ENCODE peak calls at places on chromosomes 3 and 15, in seven cellular contexts. S is adrenal gland, O is ovary, W is GM12891, R is A549, V is heart left ventricle, B is transverse colon. D is an unnamed sample.

GRCh38 chr3:15804553-15805095 is 6.8 kb upstream of the ANKRD28 start:
- DNase-seq in S (no peak), O (no peak), W (no peak), R (no peak), V (no peak), B (no peak), D (no peak)

GRCh38 chr3:128011140-128011539 is 41.1 kb upstream of the SEC61A1 start:
- DNase-seq in S (peak; percentile 30), O (no peak), W (no peak), R (peak; percentile 33), V (no peak), B (peak; percentile 58), D (peak; percentile 42)

GRCh38 chr3:128482175-128482856 is 10.7 kb downstream of the GATA2 start:
- DNase-seq in S (no peak), O (no peak), W (no peak), R (no peak), V (no peak), B (no peak), D (no peak)

GRCh38 chr3:175163686-175164085 is 304.6 kb downstream of the NAALADL2 start:
- DNase-seq in S (no peak), O (no peak), W (no peak), R (no peak), V (no peak), B (no peak), D (no peak)

GRCh38 chr3:169509780-169510179 is 153.7 kb downstream of the MECOM start:
- DNase-seq in S (no peak), O (no peak), W (no peak), R (no peak), V (no peak), B (no peak), D (no peak)

GRCh38 chr15:72323752-72324151 is 3.8 kb upstream of the CELF6 start:
- DNase-seq in S (no peak), O (no peak), W (no peak), R (no peak), V (no peak), B (no peak), D (no peak)

GRCh38 chr3:105274958-105275357 is 91.8 kb upstream of the ALCAM start:
- DNase-seq in S (no peak), O (no peak), W (no peak), R (no peak), V (no peak), B (no peak), D (no peak)

GRCh38 chr3:162810776-162811175 is 1314.2 kb downstream of the OTOL1 start:
- DNase-seq in S (no peak), O (no peak), W (no peak), R (no peak), V (no peak), B (no peak), D (no peak)

GRCh38 chr3:20145874-20146273 is 40.1 kb downstream of the SGO1 start:
- DNase-seq in S (no peak), O (no peak), W (no peak), R (no peak), V (no peak), B (no peak), D (no peak)

GRCh38 chr3:136753112-136753939 is 1.1 kb upstream of the STAG1 start:
- DNase-seq in S (no peak), O (no peak), W (no peak), R (no peak), V (no peak), B (no peak), D (no peak)

GRCh38 chr15:88911766-88912118 is 1.4 kb downstream of the MFGE8 start:
- DNase-seq in S (no peak), O (no peak), W (no peak), R (peak; percentile 67), V (no peak), B (no peak), D (no peak)

GRCh38 chr3:51343918-51344687 is 41.0 kb upstream of the MANF start:
- DNase-seq in S (no peak), O (no peak), W (no peak), R (no peak), V (no peak), B (no peak), D (no peak)

GRCh38 chr15:71707230-71708051 is 102.9 kb upstream of the NR2E3 start:
- DNase-seq in S (no peak), O (no peak), W (no peak), R (no peak), V (no peak), B (no peak), D (no peak)

GRCh38 chr3:12557472-12558105 is 702 bp downstream of the MKRN2 start:
- DNase-seq in S (no peak), O (no peak), W (no peak), R (no peak), V (no peak), B (no peak), D (no peak)

GRCh38 chr15:39589815-39590644 is 9.2 kb downstream of the THBS1 start:
- DNase-seq in S (no peak), O (no peak), W (no peak), R (no peak), V (no peak), B (peak; percentile 13), D (no peak)

GRCh38 chr15:70259030-70259424 is 161.3 kb upstream of the TLE3 start:
- DNase-seq in S (peak; percentile 65), O (peak; percentile 59), W (no peak), R (no peak), V (peak; percentile 74), B (peak; percentile 65), D (no peak)

GRCh38 chr3:179347383-179348194 is at the start of gene MFN1:
- DNase-seq in S (peak; percentile 97), O (peak; percentile 92), W (peak; percentile 71), R (peak; percentile 76), V (peak; percentile 95), B (peak; percentile 95), D (peak; percentile 91)
- TF ChIP-seq POLR2A in S (no peak), O (no peak), W (peak; percentile 95), R (peak; percentile 69), V (peak; percentile 86), B (peak; percentile 70), D (peak; percentile 79)

GRCh38 chr3:185656321-185656840 is 70.3 kb downstream of the SENP2 start:
- DNase-seq in S (peak; percentile 90), O (peak; percentile 80), W (no peak), R (no peak), V (no peak), B (peak; percentile 30), D (peak; percentile 88)
- TF ChIP-seq POLR2A in S (peak; percentile 32), O (peak; percentile 51), W (no peak), R (no peak), V (no peak), B (peak; percentile 18), D (no peak)

GRCh38 chr15:35487417-35487816 is 58.5 kb downstream of the DPH6 start:
- DNase-seq in S (no peak), O (no peak), W (no peak), R (no peak), V (no peak), B (no peak), D (no peak)
- TF ChIP-seq POLR2A in S (no peak), O (no peak), W (no peak), R (no peak), V (no peak), B (no peak), D (no peak)

GRCh38 chr3:146466596-146466995 is 2.8 kb downstream of the PLSCR2 start:
- DNase-seq in S (no peak), O (no peak), W (no peak), R (no peak), V (no peak), B (no peak), D (no peak)

GRCh38 chr3:146470424-146470990 is 1.1 kb upstream of the PLSCR2 start:
- DNase-seq in S (no peak), O (no peak), W (no peak), R (no peak), V (no peak), B (no peak), D (no peak)

GRCh38 chr3:146471012-146471411 is 1.7 kb upstream of the PLSCR2 start:
- DNase-seq in S (no peak), O (no peak), W (no peak), R (no peak), V (no peak), B (no peak), D (no peak)

GRCh38 chr3:146468234-146468931 is 978 bp downstream of the PLSCR2 start:
- DNase-seq in S (no peak), O (no peak), W (no peak), R (no peak), V (no peak), B (no peak), D (no peak)

GRCh38 chr3:146469206-146470017 is at the start of gene PLSCR2:
- DNase-seq in S (peak; percentile 35), O (peak; percentile 59), W (peak; percentile 80), R (peak; percentile 71), V (peak; percentile 55), B (peak; percentile 83), D (no peak)
- TF ChIP-seq POLR2A in S (no peak), O (peak; percentile 21), W (no peak), R (peak; percentile 62), V (peak; percentile 12), B (peak; percentile 53), D (no peak)

D was measured in H54.